ENCODE peak calls at places on chromosomes 12 and 14, in four cellular contexts. W is BJ, V is cardiac fibroblast, T is A549. J is an unnamed sample.

GRCh38 chr12:108833757-108834472 is 23.5 kb downstream of the SSH1 start:
- DNase-seq in W (peak; percentile 62), V (peak; percentile 92), T (no peak), J (peak; percentile 89)

GRCh38 chr14:37558740-37559139 is 36.3 kb downstream of the FOXA1 start:
- DNase-seq in W (no peak), V (no peak), T (no peak), J (no peak)

GRCh38 chr14:33647385-33647786 is 303.5 kb downstream of the EGLN3 start:
- DNase-seq in W (peak; percentile 91), V (peak; percentile 99), T (peak; percentile 20), J (peak; percentile 99)

GRCh38 chr12:53651718-53652117 is 24.2 kb downstream of the ATP5MC2 start:
- DNase-seq in W (no peak), V (peak; percentile 6), T (no peak), J (no peak)

GRCh38 chr14:55556929-55557623 is 22.9 kb upstream of the KTN1 start:
- DNase-seq in W (peak; percentile 66), V (peak; percentile 77), T (peak; percentile 64), J (peak; percentile 90)

GRCh38 chr14:39025810-39026627 is 77.0 kb downstream of the SEC23A start:
- DNase-seq in W (no peak), V (peak; percentile 57), T (no peak), J (no peak)

GRCh38 chr14:50230601-50231474 is 540 bp downstream of the SOS2 start:
- DNase-seq in W (no peak), V (peak; percentile 70), T (peak; percentile 55), J (peak; percentile 54)

GRCh38 chr12:79691299-79692248 is 810 bp upstream of the PAWR start:
- DNase-seq in W (peak; percentile 73), V (peak; percentile 93), T (peak; percentile 85), J (peak; percentile 79)

GRCh38 chr12:29073631-29074239 is 75.3 kb upstream of the FAR2 start:
- DNase-seq in W (no peak), V (peak; percentile 76), T (peak; percentile 51), J (peak; percentile 69)

GRCh38 chr12:98990648-98991047 is 345.6 kb downstream of the APAF1 start:
- DNase-seq in W (no peak), V (no peak), T (no peak), J (no peak)

GRCh38 chr14:99321955-99322730 is 50.1 kb upstream of the BCL11B start:
- DNase-seq in W (no peak), V (no peak), T (no peak), J (no peak)

GRCh38 chr12:49091056-49091835 is 3.4 kb downstream of the DHH start:
- DNase-seq in W (no peak), V (no peak), T (no peak), J (peak; percentile 20)

GRCh38 chr14:95321693-95322455 is 2.2 kb upstream of the CLMN start:
- DNase-seq in W (no peak), V (no peak), T (no peak), J (no peak)

GRCh38 chr14:100826371-100827139 is 637 bp downstream of the MEG3 start:
- DNase-seq in W (no peak), V (no peak), T (no peak), J (no peak)

GRCh38 chr14:83842536-83842935 is 1687.4 kb upstream of the FLRT2 start:
- DNase-seq in W (no peak), V (no peak), T (no peak), J (no peak)

GRCh38 chr14:49745191-49745590 is 22.8 kb upstream of the KLHDC2 start:
- DNase-seq in W (no peak), V (no peak), T (no peak), J (no peak)

GRCh38 chr14:72678360-72678759 is 215.5 kb downstream of the DPF3 start:
- DNase-seq in W (peak; percentile 47), V (peak; percentile 82), T (no peak), J (peak; percentile 51)

DNA sequence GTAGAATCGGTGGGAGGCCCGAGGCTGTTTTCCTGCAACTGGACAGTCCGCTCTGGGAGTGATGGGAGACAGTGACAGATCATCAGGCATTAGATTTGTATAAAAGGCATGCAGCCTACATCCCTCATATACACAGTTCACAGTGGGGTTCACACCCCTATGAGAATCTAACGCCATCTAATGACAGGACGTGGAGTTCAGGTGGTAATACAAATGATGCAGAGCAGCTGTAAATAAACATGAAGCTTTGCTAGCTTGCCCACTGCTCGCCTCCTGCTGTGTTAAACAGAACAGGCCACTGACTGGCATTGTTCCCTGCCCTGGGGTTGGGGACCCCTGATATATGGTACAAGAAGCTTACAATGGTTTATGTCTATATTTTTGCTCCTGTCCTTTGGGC is 179.0 kb downstream of the LRFN5 start:
- DNase-seq in W (no peak), V (no peak), T (peak; percentile 2), J (no peak)
- TF ChIP-seq CTCF in W (no peak), V (no peak), T (no peak), J (no peak)

DNA sequence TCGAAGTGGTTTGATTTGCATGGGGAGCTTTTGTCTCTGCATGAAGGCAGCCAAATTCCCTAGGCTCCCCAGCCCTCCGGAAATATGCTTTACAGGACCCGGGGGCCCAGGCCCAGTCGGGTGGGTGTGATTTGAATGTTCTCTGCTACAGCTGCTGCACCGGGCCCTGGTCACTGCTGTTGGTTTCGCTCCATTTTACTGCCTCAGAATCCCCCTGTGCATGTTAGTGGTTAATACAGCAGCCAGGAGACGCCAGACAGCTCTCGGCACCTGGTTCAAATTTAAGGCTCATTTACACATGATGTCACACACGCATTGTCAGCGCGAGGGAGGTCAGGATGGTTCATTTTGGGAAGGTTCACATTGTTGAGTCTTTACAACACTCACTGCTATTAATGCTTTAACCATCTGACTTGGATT is 99.6 kb downstream of the SLC38A6 start:
- DNase-seq in W (peak; percentile 98), V (peak; percentile 30), T (no peak), J (peak; percentile 92)
- TF ChIP-seq CTCF in W (peak; percentile 45), V (no peak), T (no peak), J (no peak)

DNA sequence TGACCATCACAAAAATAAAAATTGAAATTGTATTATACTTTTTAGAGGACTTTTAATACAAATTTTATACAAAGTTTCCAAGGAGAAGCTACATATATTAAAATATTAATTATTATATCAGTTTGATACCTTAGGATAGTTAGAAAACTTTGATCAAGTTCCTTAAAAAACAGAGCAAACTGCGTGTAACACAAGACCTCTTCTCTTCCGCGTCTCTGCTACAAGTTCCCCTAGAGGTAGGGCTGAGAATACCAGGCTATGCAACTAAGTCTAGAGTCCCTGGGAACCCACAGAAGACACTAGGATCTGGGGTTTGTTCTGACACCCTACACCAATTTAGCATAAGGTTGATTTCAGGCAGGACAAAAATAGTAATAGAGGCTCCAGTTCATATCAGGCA is 319.0 kb downstream of the FOXG1 start:
- DNase-seq in W (no peak), V (peak; percentile 32), T (peak; percentile 8), J (no peak)
- TF ChIP-seq CTCF in W (peak; percentile 60), V (peak; percentile 71), T (no peak), J (peak; percentile 42)

DNA sequence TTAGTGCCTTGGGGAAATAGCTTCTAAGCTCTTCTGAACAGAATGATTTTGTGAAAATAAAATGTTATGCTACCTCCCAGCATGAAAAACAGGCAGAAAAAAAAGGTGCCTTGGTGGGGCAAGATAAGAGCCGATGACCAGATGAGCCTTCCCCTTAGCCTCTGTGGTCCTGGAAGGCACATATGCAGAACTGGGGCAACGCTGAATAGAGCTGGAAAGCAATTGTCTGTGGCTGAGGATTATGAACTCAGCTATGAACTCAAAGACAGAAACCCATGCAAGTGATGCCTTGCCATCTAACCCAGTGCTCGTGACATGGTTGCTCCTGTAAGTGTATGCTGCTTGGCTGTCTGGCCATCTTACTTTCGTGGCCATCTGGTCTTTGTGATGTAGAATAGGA is 128.5 kb upstream of the FRMD6 start:
- DNase-seq in W (no peak), V (no peak), T (no peak), J (no peak)
- TF ChIP-seq CTCF in W (no peak), V (no peak), T (no peak), J (no peak)

DNA sequence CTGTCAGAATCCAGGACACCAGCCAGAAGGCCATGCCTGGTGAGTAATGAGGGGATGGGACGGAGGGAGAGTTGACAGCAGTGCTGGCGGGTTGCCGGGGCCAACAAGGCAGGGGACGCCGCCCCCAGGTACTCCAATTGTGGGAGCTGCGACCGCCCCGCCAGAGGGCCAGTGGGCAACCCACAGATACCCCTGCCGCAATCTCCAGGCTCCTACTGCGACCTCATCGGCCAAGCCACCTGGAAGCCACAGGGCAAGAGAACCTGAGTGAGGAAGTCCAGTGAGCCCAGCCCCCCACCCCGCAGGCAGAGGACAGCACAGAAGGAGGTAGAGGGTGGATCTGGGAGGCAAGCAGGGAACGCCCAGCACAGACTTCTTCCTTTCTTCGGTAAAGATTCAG is 103.0 kb downstream of the RIMBP2 start:
- DNase-seq in W (no peak), V (no peak), T (no peak), J (no peak)
- TF ChIP-seq CTCF in W (no peak), V (no peak), T (no peak), J (no peak)

GRCh38 chr14:42224053-42224888 is 617.6 kb downstream of the LRFN5 start:
- DNase-seq in W (no peak), V (peak; percentile 77), T (peak; percentile 65), J (peak; percentile 47)
- TF ChIP-seq CTCF in W (peak; percentile 85), V (peak; percentile 84), T (peak; percentile 81), J (peak; percentile 83)

DNA sequence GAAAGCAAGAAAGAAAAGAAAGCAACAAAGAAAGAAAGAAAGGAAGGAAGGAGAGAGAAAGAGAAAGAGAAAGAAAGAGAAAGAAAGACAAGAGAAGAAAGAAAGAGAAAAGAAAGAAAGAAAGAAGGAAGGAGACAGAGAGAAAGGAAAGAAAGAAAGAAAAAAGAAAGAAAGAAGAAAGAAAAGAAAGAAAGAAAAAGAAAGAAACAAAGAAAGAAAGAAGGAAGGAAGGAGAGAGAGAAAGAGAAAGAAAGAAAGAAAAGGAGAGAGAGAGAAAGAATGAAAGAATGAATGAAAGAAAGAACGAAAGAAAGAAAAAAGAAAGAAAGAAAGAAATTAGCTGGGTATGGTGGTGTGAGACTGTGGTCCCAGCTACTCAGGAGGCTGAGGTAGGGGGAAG is 400.1 kb upstream of the MDGA2 start:
- DNase-seq in W (no peak), V (no peak), T (no peak), J (no peak)
- TF ChIP-seq CTCF in W (no peak), V (no peak), T (no peak), J (no peak)

GRCh38 chr14:54503476-54503875 is 6.2 kb upstream of the CGRRF1 start:
- DNase-seq in W (no peak), V (peak; percentile 68), T (peak; percentile 66), J (peak; percentile 46)
- TF ChIP-seq CTCF in W (peak; percentile 62), V (peak; percentile 46), T (peak; percentile 46), J (peak; percentile 48)

J was measured in fibroblast of lung.